ENCODE peak calls at places on chromosomes 5 and 9, in five cellular contexts. E is GM12878, O is HepG2, F is K562, W is H1. L is an unnamed sample.

GRCh38 chr9:135134253-135135028 is 47.0 kb downstream of the OLFM1 start:
- DNase-seq in E (no peak), O (no peak), F (no peak), W (no peak), L (no peak)

GRCh38 chr5:40165106-40165788 is 514.5 kb upstream of the PTGER4 start:
- DNase-seq in W (no peak), E (no peak), O (no peak), F (no peak), L (no peak)

GRCh38 chr9:98450486-98450885 is 195.0 kb upstream of the TBC1D2 start:
- DNase-seq in W (no peak), E (no peak), F (no peak), O (no peak), L (no peak)

GRCh38 chr9:94672811-94673487 is 33.6 kb upstream of the FBP1 start:
- DNase-seq in W (no peak), F (no peak), O (no peak), E (no peak), L (peak; percentile 37)

GRCh38 chr9:108854641-108855528 is 901 bp downstream of the ACTL7B start:
- DNase-seq in W (no peak), O (no peak), E (no peak), F (no peak), L (no peak)

GRCh38 chr9:91770229-91770628 is 179.8 kb downstream of the ROR2 start:
- DNase-seq in W (no peak), F (no peak), O (no peak), E (no peak), L (no peak)

GRCh38 chr5:16549491-16550233 is 67.1 kb downstream of the RETREG1 start:
- DNase-seq in F (no peak), O (no peak), E (no peak), W (no peak), L (no peak)

GRCh38 chr9:38036359-38037084 is 32.5 kb downstream of the SHB start:
- DNase-seq in W (no peak), O (no peak), F (peak; percentile 75), E (no peak), L (peak; percentile 41)

GRCh38 chr9:98916660-98917059 is 27.0 kb upstream of the COL15A1 start:
- DNase-seq in O (no peak), W (no peak), F (peak; percentile 88), E (no peak), L (no peak)

GRCh38 chr9:80664327-80665210 is 1024.8 kb downstream of the TLE1 start:
- DNase-seq in E (no peak), O (no peak), W (no peak), F (no peak), L (peak; percentile 10)

GRCh38 chr5:20248102-20248501 is 260.1 kb upstream of the CDH18 start:
- DNase-seq in F (no peak), E (no peak), O (no peak), W (no peak), L (no peak)

GRCh38 chr9:126614088-126614454 is 343 bp downstream of the LMX1B start:
- DNase-seq in W (no peak), F (no peak), O (no peak), E (no peak), L (no peak)
- TF ChIP-seq KDM1A in W (no peak), F (no peak), O (no peak), E (no peak), L (no peak)

GRCh38 chr5:59615272-59615671 is 278.3 kb downstream of the PDE4D start:
- DNase-seq in O (no peak), F (no peak), W (no peak), E (no peak), L (no peak)

GRCh38 chr5:59620535-59621212 is 272.9 kb downstream of the PDE4D start:
- DNase-seq in F (no peak), O (no peak), W (no peak), E (no peak), L (no peak)

GRCh38 chr5:59616413-59616812 is 277.1 kb downstream of the PDE4D start:
- DNase-seq in O (no peak), F (no peak), E (no peak), W (no peak), L (no peak)

GRCh38 chr5:59618644-59619043 is 274.9 kb downstream of the PDE4D start:
- DNase-seq in F (no peak), E (no peak), O (no peak), W (no peak), L (peak; percentile 54)

DNA sequence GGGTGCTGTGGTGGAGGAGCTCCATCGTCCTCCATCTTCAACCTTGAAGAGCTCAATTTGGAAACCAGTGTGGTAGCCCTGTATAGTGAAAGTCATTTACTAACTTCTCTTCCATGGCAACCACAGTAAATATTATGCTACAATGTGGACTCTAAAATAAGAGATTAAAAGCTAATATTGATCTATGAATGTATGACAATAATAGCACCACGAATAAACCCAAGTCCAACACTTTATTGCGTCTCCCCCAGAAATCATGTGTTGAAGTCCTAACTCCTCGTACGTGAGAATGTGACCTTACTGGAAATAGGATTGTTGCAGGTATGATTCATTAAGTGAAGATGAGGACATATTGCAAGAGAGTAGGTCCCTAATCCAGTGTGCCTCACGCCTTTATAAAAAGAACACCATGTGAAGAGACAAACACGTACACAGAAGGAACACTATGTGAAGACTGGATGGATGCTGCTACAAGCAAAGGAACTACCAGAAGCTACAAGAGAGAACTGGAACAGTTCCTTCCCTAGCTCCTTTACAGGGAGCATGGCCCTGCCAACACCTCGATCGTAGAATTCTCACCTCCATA is 276.2 kb downstream of the PDE4D start:
- DNase-seq in F (no peak), W (no peak), O (no peak), E (no peak), L (no peak)
- TF ChIP-seq POLR2A in F (no peak), W (no peak), O (no peak), E (no peak), L (no peak)

GRCh38 chr9:121262450-121262849 is 5.5 kb upstream of the GSN start:
- DNase-seq in W (no peak), F (no peak), E (no peak), O (no peak), L (no peak)

GRCh38 chr9:121261107-121261460 is 6.9 kb upstream of the GSN start:
- DNase-seq in E (no peak), F (no peak), W (no peak), O (no peak), L (no peak)

GRCh38 chr9:121259935-121260334 is 8.0 kb upstream of the GSN start:
- DNase-seq in E (no peak), W (no peak), O (no peak), F (no peak), L (no peak)

GRCh38 chr9:121259498-121259897 is 8.5 kb upstream of the GSN start:
- DNase-seq in O (no peak), F (no peak), E (no peak), W (no peak), L (no peak)

DNA sequence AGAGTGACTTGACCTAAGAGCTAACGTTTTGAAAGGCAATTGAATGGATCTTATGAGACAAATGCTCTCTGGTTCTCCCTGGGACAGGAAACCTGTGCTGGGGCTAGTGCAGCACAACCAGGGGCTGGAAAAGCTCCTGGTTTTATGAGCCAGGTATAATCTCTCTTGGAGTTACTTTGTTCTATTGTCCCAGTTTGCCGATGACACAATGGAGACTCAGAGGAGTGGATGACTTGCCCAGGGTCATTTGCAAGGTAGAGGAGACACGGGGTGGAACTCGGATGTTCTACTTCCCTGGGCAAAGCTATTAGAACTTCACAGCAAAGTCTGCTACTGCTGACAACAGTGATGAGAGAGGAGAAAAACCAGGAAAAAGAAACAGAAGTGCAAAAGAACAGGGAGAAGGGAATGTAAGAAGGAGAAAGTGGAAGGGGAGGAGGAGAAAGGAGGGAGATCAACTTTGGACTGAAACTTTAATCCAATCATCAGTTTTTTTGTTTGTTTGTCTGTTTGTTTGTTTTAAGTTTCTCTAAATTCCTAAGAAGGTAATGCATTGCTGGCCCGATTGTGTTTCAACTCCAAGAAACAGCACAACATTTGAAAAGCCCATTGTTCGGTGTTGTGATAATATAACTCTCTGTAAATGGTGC is 7.4 kb upstream of the GSN start:
- DNase-seq in F (no peak), O (no peak), E (no peak), W (no peak), L (no peak)
- TF ChIP-seq KDM1A in F (no peak), O (no peak), E (no peak), W (no peak), L (no peak)

GRCh38 chr5:180803181-180804128 is 849 bp upstream of the MGAT1 start:
- DNase-seq in O (peak; percentile 48), E (peak; percentile 85), F (peak; percentile 69), W (no peak), L (no peak)
- TF ChIP-seq POLR2A in O (no peak), E (peak; percentile 75), F (peak; percentile 17), W (no peak), L (no peak)

GRCh38 chr5:67723873-67724272 is 491.7 kb upstream of the PIK3R1 start:
- DNase-seq in E (no peak), O (no peak), W (no peak), F (no peak), L (no peak)
- TF ChIP-seq KDM1A in E (no peak), O (no peak), W (no peak), F (no peak), L (no peak)

GRCh38 chr9:133739408-133740280 is 1.5 kb upstream of the SARDH start:
- DNase-seq in W (no peak), F (no peak), E (no peak), O (peak; percentile 91), L (no peak)
- TF ChIP-seq POLR2A in W (no peak), F (no peak), E (no peak), O (no peak), L (no peak)

L was measured in A549.